ENCODE peak calls at places on chromosomes 3 and 15, in five cellular contexts. M, F, T, H and O are unnamed samples.

GRCh38 chr15:74136584-74137543 is 6.5 kb downstream of the ISLR2 start:
- DNase-seq in T (no peak), M (no peak), H (no peak), F (no peak), O (peak; percentile 36)

GRCh38 chr3:2211568-2211967 is 112.9 kb downstream of the CNTN4 start:
- DNase-seq in M (no peak), H (no peak), T (no peak), F (no peak), O (no peak)

GRCh38 chr15:83753872-83754493 is 100.1 kb downstream of the ADAMTSL3 start:
- DNase-seq in M (no peak), T (no peak), H (no peak), F (no peak), O (no peak)

GRCh38 chr3:130508970-130509369 is 8.0 kb upstream of the COL6A6 start:
- DNase-seq in H (no peak), M (no peak), F (no peak), T (peak; percentile 52), O (no peak)

GRCh38 chr15:33278816-33279612 is 31.8 kb upstream of the RYR3 start:
- DNase-seq in M (peak; percentile 86), H (no peak), F (no peak), T (no peak), O (no peak)

GRCh38 chr3:139261754-139262632 is 81.8 kb upstream of the MRPS22 start:
- DNase-seq in F (no peak), H (no peak), T (no peak), M (no peak), O (no peak)

GRCh38 chr3:33067484-33067883 is 29.5 kb downstream of the GLB1 start:
- DNase-seq in F (no peak), H (no peak), T (no peak), M (peak; percentile 61), O (no peak)

GRCh38 chr3:104849070-104849469 is 517.6 kb upstream of the ALCAM start:
- DNase-seq in H (no peak), F (no peak), T (no peak), M (no peak), O (no peak)

GRCh38 chr15:65339436-65339835 is 35.0 kb downstream of the RNU5B-1 start:
- DNase-seq in H (no peak), T (no peak), F (no peak), M (no peak), O (no peak)

GRCh38 chr15:33104276-33104675 is 90.2 kb downstream of the FMN1 start:
- DNase-seq in M (peak; percentile 87), F (no peak), H (no peak), T (no peak), O (no peak)

GRCh38 chr3:106071306-106071705 is 202.5 kb upstream of the CBLB start:
- DNase-seq in M (no peak), F (no peak), T (no peak), H (no peak), O (no peak)
- TF ChIP-seq CTCF in M (no peak), F (no peak), T (no peak), H (no peak), O (no peak)

DNA sequence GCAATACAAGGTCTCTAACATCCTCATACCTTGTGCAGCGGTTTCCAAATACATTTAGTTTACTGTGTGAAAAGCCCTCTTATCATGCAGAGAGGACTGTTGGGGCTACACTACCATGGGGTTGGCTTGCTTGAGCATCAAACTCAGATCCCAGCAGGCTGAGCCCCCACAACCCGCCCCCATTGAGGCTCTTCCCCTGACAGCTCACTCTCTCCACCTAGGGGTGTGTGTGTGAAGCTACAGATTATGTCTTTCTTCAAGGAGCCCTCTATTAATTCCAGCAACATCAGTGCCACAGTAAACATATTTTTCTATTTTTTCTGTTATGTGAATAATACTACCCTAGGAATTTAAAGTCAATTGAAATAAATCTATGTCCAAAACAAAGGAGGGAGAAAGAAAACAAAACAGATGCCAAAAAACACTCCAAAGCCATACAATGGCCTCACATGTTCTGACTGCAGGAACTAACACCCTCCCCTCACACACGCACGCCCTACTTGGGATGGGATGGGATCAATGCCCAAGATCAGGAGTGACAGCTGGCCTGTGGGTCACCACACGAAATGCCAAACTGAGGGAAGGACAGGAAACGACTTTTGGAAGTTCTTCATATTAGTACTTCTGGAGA is 14.7 kb downstream of the TM4SF4 start:
- DNase-seq in F (no peak), T (no peak), H (no peak), M (no peak), O (no peak)
- TF ChIP-seq CTCF in F (no peak), T (no peak), H (peak; percentile 77), M (peak; percentile 78), O (no peak)

GRCh38 chr3:37993811-37994638 is 3.4 kb downstream of the VILL start:
- DNase-seq in M (peak; percentile 68), H (peak; percentile 84), F (peak; percentile 52), T (peak; percentile 87), O (peak; percentile 73)
- TF ChIP-seq CTCF in M (peak; percentile 51), H (no peak), F (peak; percentile 7), T (no peak), O (no peak)

GRCh38 chr15:47586653-47587224 is 130.6 kb upstream of the SEMA6D start:
- DNase-seq in M (no peak), H (no peak), T (no peak), F (no peak), O (no peak)

GRCh38 chr15:47587938-47588817 is 129.1 kb upstream of the SEMA6D start:
- DNase-seq in H (no peak), T (peak; percentile 40), F (no peak), M (no peak), O (no peak)

DNA sequence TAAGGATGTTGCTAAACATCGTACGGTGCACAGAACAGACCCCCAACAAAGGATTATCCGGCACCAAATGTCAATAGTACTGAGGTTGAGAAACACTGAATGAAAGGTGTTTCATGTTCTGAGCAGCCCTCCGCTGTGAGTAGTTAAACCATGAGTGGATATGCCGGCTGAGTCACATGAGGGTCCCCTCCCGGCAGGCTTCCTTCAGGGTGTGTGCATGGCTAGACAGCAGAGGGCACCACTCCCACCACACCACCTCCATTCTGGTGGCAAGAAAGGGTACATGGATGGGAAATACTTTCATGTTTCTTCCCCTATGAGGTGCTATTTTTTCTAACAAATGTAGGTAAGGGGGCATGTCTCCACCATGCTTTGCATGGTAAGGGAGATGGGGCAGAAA is 128.3 kb upstream of the SEMA6D start:
- DNase-seq in T (no peak), F (no peak), H (no peak), M (no peak), O (no peak)
- TF ChIP-seq CTCF in T (no peak), F (no peak), H (no peak), M (no peak), O (no peak)

GRCh38 chr3:124984754-124985153 is 50.2 kb upstream of the MUC13 start:
- DNase-seq in T (no peak), F (no peak), H (no peak), M (no peak), O (no peak)

GRCh38 chr3:124981472-124981871 is 46.9 kb upstream of the MUC13 start:
- DNase-seq in F (no peak), T (no peak), H (no peak), M (no peak), O (no peak)

GRCh38 chr3:124985358-124985757 is 50.8 kb upstream of the MUC13 start:
- DNase-seq in H (no peak), T (no peak), F (no peak), M (peak; percentile 72), O (no peak)

GRCh38 chr3:124982855-124983254 is 48.3 kb upstream of the MUC13 start:
- DNase-seq in T (no peak), H (no peak), M (no peak), F (no peak), O (no peak)

DNA sequence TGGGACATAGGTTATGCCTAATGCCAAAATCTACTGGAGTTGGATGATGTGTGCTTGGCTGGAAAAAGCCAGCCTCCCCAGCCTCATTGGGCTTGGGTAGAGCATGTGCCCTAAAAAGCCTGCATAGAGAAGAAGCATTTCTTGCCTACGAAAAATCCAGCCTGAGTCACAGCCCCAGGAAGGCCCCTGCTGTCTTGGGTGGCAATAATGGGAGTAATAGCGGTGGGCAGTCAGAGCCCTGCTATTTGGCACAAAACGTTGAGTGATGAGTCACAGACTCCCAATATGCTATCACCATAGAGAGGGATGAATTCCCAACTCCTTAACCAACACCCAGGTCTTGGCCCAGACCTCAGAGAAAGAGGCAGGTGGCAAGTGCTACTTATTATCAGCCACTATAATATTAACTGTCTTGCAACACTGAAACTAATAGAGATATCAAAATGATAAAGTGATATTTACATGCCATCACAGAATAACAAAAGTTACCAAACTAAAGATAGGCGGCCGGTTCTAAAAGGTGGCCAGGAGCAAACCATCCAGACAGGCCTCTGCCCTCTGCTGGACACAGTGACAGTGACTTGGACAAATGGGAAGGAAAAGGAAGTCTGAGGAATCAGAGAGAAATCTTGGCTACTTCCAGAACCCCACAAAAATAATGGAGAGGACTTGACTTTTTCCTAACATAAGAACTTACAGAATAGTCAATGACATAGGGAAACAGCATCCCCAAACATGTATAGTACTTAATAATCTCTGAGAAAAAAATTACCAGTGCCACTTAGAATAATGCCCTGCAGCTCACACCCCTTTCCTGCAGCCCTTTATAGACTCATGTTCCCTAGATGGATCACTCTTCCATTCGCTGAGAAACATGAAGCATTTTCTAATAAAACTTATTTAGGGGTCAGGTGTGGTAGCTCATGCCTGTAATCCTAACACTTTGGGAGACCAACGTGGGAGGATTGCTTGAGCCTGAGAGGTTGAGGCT is 51.9 kb upstream of the MUC13 start:
- DNase-seq in M (peak; percentile 93), T (peak; percentile 67), H (no peak), F (no peak), O (no peak)
- TF ChIP-seq CTCF in M (peak; percentile 82), T (peak; percentile 19), H (peak; percentile 27), F (peak; percentile 55), O (no peak)

GRCh38 chr3:148518520-148518919 is 179.2 kb upstream of the AGTR1 start:
- DNase-seq in T (no peak), F (no peak), M (no peak), H (no peak), O (no peak)

GRCh38 chr3:148512648-148513047 is 185.1 kb upstream of the AGTR1 start:
- DNase-seq in H (no peak), M (no peak), T (no peak), F (no peak), O (no peak)

GRCh38 chr3:148513066-148513671 is 184.5 kb upstream of the AGTR1 start:
- DNase-seq in M (peak; percentile 3), H (no peak), T (no peak), F (no peak), O (no peak)
- TF ChIP-seq CTCF in M (no peak), H (no peak), T (no peak), F (no peak), O (no peak)

GRCh38 chr15:50241684-50242450 is 23.7 kb downstream of the HDC start:
- DNase-seq in F (no peak), M (peak; percentile 67), H (no peak), T (no peak), O (no peak)
- TF ChIP-seq CTCF in F (no peak), M (peak; percentile 29), H (no peak), T (no peak), O (no peak)